ENCODE peak calls at places on chromosomes 13 and 19, in ten cellular contexts. E, L, C, I, Y, R, A, M, O and Q are unnamed samples.
A peak's percentile ranks its signal among the peaks of the same experiment; 100 is the strongest.

GRCh38 chr19:33048806-33049676 is 15.6 kb downstream of the RHPN2 start:
- DNase-seq in E (no peak), L (no peak), C (peak; percentile 57), I (no peak), Y (no peak), R (no peak), A (no peak), M (peak; percentile 49), O (no peak), Q (no peak)

GRCh38 chr13:38398810-38399493 is 49.3 kb downstream of the UFM1 start:
- DNase-seq in E (no peak), L (no peak), C (no peak), I (no peak), Y (no peak), R (peak; percentile 73), A (no peak), M (no peak), O (peak; percentile 45), Q (no peak)

GRCh38 chr13:32472194-32472621 is 44.3 kb upstream of the N4BP2L1 start:
- DNase-seq in E (no peak), L (no peak), C (no peak), I (no peak), Y (no peak), R (peak; percentile 19), A (no peak), M (no peak), O (no peak), Q (no peak)

GRCh38 chr19:54186351-54186750 is 3.0 kb downstream of the MBOAT7 start:
- DNase-seq in E (no peak), L (no peak), C (no peak), I (no peak), Y (no peak), R (no peak), A (no peak), M (no peak), O (no peak), Q (no peak)

GRCh38 chr13:51453959-51454703 is 1.3 kb upstream of the INTS6 start:
- DNase-seq in E (peak; percentile 33), L (peak; percentile 52), C (no peak), I (peak; percentile 29), Y (peak; percentile 52), R (no peak), A (peak; percentile 40), M (peak; percentile 16), O (peak; percentile 42), Q (no peak)

GRCh38 chr19:29325241-29325975 is 112.5 kb upstream of the UQCRFS1 start:
- DNase-seq in E (no peak), L (no peak), C (no peak), I (no peak), Y (no peak), R (no peak), A (no peak), M (no peak), O (no peak), Q (no peak)

GRCh38 chr13:37636701-37637100 is 38.1 kb upstream of the POSTN start:
- DNase-seq in E (no peak), L (no peak), C (no peak), I (no peak), Y (no peak), R (no peak), A (no peak), M (no peak), O (no peak), Q (no peak)

GRCh38 chr13:95432141-95432540 is 120.4 kb upstream of the CLDN10 start:
- DNase-seq in E (no peak), L (no peak), C (no peak), I (no peak), Y (no peak), R (no peak), A (no peak), M (no peak), O (no peak), Q (no peak)

GRCh38 chr13:72963762-72964161 is 95.0 kb upstream of the KLF5 start:
- DNase-seq in E (no peak), L (no peak), C (no peak), I (no peak), Y (no peak), R (no peak), A (no peak), M (no peak), O (no peak), Q (no peak)

GRCh38 chr13:72960114-72960513 is 98.7 kb upstream of the KLF5 start:
- DNase-seq in E (no peak), L (no peak), C (no peak), I (no peak), Y (no peak), R (no peak), A (no peak), M (no peak), O (no peak), Q (no peak)

GRCh38 chr13:72960541-72960940 is 98.3 kb upstream of the KLF5 start:
- DNase-seq in E (no peak), L (no peak), C (no peak), I (no peak), Y (no peak), R (no peak), A (no peak), M (peak; percentile 41), O (no peak), Q (no peak)

DNA sequence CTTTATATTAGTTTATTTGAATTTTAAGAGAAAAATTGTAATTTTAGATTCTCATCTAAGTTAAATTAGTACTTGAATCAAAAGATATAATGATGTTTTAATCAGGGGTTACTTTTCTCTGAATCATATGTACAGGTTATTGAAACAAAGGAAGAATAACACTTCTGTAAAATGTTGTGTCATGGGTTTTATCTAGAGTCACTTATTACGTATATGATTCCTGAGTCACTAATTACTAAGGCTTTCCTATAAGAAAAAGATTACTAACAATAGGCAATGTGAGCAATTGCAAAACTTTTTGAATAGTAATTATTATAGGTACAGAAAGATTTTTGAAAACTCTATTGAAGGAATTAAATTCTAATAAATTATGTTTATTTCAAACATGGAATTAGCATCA is 99.2 kb upstream of the KLF5 start:
- DNase-seq in E (no peak), L (no peak), C (no peak), I (no peak), Y (no peak), R (peak; percentile 8), A (no peak), M (peak; percentile 35), O (peak; percentile 2), Q (no peak)
- H3K27ac ChIP-seq in E (peak overlapping the region; percentile 60), L (no peak overlapping the region), C (no peak overlapping the region), I (no peak overlapping the region), Y (no peak overlapping the region), R (no peak overlapping the region), A (no peak overlapping the region), M (no peak overlapping the region), O (no peak overlapping the region), Q (no peak overlapping the region)

GRCh38 chr19:48740705-48741030 is 258 bp upstream of the RASIP1 start:
- DNase-seq in E (no peak), L (no peak), C (no peak), I (no peak), Y (no peak), R (no peak), A (no peak), M (no peak), O (no peak), Q (no peak)
- H3K27ac ChIP-seq in E (peak overlapping the region; percentile 15), L (no peak overlapping the region), C (peak overlapping the region; percentile 73), I (peak overlapping the region; percentile 97), Y (peak overlapping the region; percentile 84), R (no peak overlapping the region), A (peak overlapping the region; percentile 70), M (peak overlapping the region; percentile 80), O (peak overlapping the region; percentile 3), Q (peak overlapping the region; percentile 76)

GRCh38 chr19:11576186-11576585 is 1.3 kb downstream of the ACP5 start:
- DNase-seq in E (no peak), L (no peak), C (no peak), I (no peak), Y (no peak), R (no peak), A (no peak), M (no peak), O (no peak), Q (no peak)

GRCh38 chr19:11577451-11578341 is at the start of gene ACP5:
- DNase-seq in E (no peak), L (no peak), C (no peak), I (no peak), Y (no peak), R (no peak), A (peak; percentile 68), M (no peak), O (peak; percentile 54), Q (peak; percentile 78)

GRCh38 chr19:11578342-11579142 is 1.1 kb upstream of the ACP5 start:
- DNase-seq in E (peak; percentile 61), L (peak; percentile 74), C (peak; percentile 67), I (peak; percentile 54), Y (no peak), R (peak; percentile 9), A (peak; percentile 93), M (no peak), O (no peak), Q (peak; percentile 92)

GRCh38 chr19:11581740-11582139 is 4.3 kb upstream of the ACP5 start:
- DNase-seq in E (peak; percentile 25), L (no peak), C (no peak), I (no peak), Y (no peak), R (no peak), A (no peak), M (no peak), O (no peak), Q (no peak)

GRCh38 chr19:11580665-11581418 is 3.4 kb upstream of the ACP5 start:
- DNase-seq in E (no peak), L (no peak), C (peak; percentile 46), I (no peak), Y (no peak), R (no peak), A (no peak), M (no peak), O (no peak), Q (no peak)
- H3K27ac ChIP-seq in E (peak overlapping the region; percentile 55), L (peak overlapping the region; percentile 53), C (peak overlapping the region; percentile 77), I (peak overlapping the region; percentile 19), Y (no peak overlapping the region), R (no peak overlapping the region), A (peak overlapping the region; percentile 55), M (no peak overlapping the region), O (no peak overlapping the region), Q (peak overlapping the region; percentile 85)

GRCh38 chr13:43880451-43880850 is 747 bp downstream of the LACC1 start:
- DNase-seq in E (no peak), L (no peak), C (no peak), I (no peak), Y (no peak), R (peak; percentile 10), A (no peak), M (no peak), O (no peak), Q (no peak)
- H3K27ac ChIP-seq in E (peak overlapping the region; percentile 97), L (no peak overlapping the region), C (peak overlapping the region; percentile 95), I (no peak overlapping the region), Y (peak overlapping the region; percentile 96), R (no peak overlapping the region), A (peak overlapping the region; percentile 99), M (peak overlapping the region; percentile 82), O (no peak overlapping the region), Q (no peak overlapping the region)

GRCh38 chr13:61761690-61762089 is 346.0 kb upstream of the PCDH20 start:
- DNase-seq in E (no peak), L (no peak), C (no peak), I (no peak), Y (no peak), R (no peak), A (no peak), M (no peak), O (no peak), Q (no peak)
- H3K27ac ChIP-seq in E (no peak overlapping the region), L (no peak overlapping the region), C (no peak overlapping the region), I (no peak overlapping the region), Y (no peak overlapping the region), R (no peak overlapping the region), A (no peak overlapping the region), M (no peak overlapping the region), O (no peak overlapping the region), Q (no peak overlapping the region)